ENCODE peak calls at places on chromosomes 16 and 17, in five cellular contexts. H is IMR-90, X is mesenchymal stem cell, T is H1, F is mesendoderm. J is an unnamed sample.

GRCh38 chr17:36934144-36934758 is 3.0 kb upstream of the LHX1 start:
- DNase-seq in H (no peak), X (no peak), F (no peak), T (no peak), J (no peak)

GRCh38 chr17:32498362-32498761 is 11.6 kb downstream of the CDK5R1 start:
- DNase-seq in X (no peak), H (no peak), F (peak), T (no peak), J (no peak)

GRCh38 chr17:82611140-82612058 is 36.8 kb downstream of the WDR45B start:
- DNase-seq in X (peak), H (peak), T (no peak), F (no peak), J (no peak)

GRCh38 chr17:15384142-15384803 is 42.9 kb upstream of the TEKT3 start:
- DNase-seq in H (peak), X (peak), F (no peak), T (no peak), J (no peak)

GRCh38 chr17:37050905-37051304 is 102.2 kb downstream of the AATF start:
- DNase-seq in F (peak), T (no peak), H (peak), X (no peak), J (no peak)

GRCh38 chr16:66719246-66719645 is 22.7 kb upstream of the CMTM4 start:
- DNase-seq in F (no peak), X (no peak), T (no peak), H (no peak), J (no peak)

GRCh38 chr16:55515110-55515509 is 6.2 kb downstream of the LPCAT2 start:
- DNase-seq in T (no peak), X (peak), H (peak), F (no peak), J (no peak)

GRCh38 chr16:70253291-70254094 is 1.8 kb upstream of the EXOSC6 start:
- DNase-seq in X (peak), T (no peak), H (peak), F (peak), J (peak)

GRCh38 chr16:15907863-15908478 is 19.6 kb upstream of the CEP20 start:
- DNase-seq in T (peak), H (peak), X (peak), F (peak), J (peak)

GRCh38 chr17:46819906-46820351 is 1.4 kb upstream of the WNT3 start:
- DNase-seq in T (no peak), F (peak), X (no peak), H (no peak), J (no peak)

GRCh38 chr17:4327638-4328037 is 38.8 kb downstream of the UBE2G1 start:
- DNase-seq in F (no peak), X (peak), T (no peak), H (peak), J (no peak)

GRCh38 chr16:69706256-69706974 is 19.9 kb downstream of the NQO1 start:
- DNase-seq in T (no peak), X (no peak), H (no peak), F (no peak), J (no peak)

GRCh38 chr16:88087517-88087877 is 136.3 kb downstream of the BANP start:
- DNase-seq in X (no peak), F (no peak), T (no peak), H (no peak), J (no peak)

GRCh38 chr16:67661101-67661661 is 421 bp downstream of the PARD6A start:
- DNase-seq in X (peak), H (peak), F (peak), T (no peak), J (peak)

GRCh38 chr16:64089697-64090096 is 1032.2 kb downstream of the CDH11 start:
- DNase-seq in F (peak), H (peak), X (peak), T (no peak), J (peak)

GRCh38 chr17:39981207-39982068 is 831 bp downstream of the PSMD3 start:
- DNase-seq in X (peak), F (peak), H (no peak), T (no peak), J (no peak)
- H2BK15ac ChIP-seq in X (peak), F (no peak), H (no peak), T (peak), J (peak)

DNA sequence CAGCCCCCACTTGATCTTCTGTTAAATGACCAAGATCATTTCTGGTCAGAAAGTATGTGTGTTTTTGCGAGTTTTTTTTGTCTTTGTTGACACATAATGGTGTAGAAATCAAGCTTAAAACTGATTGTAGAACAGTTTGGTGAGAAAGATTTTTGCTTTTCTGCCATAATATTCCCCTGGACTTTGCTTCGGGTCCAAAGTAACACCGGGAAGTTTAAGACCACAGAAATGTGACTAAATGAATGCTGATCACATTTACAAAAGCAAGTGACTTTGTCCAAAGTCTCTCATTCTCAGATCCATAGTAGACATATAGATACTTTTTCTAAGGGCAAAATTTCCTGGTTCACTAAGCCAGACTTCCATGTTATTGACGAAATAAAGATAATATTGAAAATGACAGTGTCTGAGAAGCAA is 2.6 kb downstream of the FAM20A start:
- DNase-seq in T (no peak), X (no peak), H (no peak), F (no peak), J (no peak)
- H3K4me3 ChIP-seq in T (peak), X (peak), H (no peak), F (peak), J (no peak)

DNA sequence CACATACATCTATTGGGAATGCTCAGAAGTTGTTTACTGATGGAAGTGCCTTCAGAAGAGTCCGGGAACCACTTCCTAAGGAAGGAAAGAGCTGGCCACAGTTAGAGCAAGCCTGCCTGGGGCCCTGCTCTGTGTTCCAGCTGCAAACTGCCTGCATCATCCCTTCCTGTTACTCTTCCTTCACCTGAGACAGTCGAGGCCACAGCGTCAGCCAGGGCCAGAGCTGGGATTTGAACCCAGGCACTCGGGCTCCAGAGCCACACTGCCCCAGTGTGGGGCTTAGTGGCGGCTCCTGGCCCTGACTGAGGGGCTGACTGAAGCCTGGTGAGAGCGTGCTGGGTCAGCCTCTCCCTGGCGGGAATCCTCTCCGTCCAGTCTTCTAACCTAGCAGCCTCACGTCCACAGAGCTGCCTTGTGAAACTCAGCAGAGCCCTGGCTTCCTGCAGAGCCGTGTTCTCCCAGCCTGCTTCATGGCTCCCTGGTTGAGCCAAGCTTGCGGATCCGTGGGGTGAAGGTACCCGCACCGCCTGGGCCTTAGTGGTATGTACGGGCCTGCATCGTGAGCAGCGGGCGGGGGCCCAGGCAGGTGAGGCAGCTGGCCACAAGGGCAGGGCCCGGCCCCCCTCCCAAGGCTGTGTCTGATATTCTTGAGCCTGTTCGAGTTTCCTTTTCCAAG is 4.6 kb upstream of the C17orf99 start:
- DNase-seq in X (no peak), F (no peak), H (no peak), T (no peak), J (no peak)
- H2BK15ac ChIP-seq in X (no peak), F (no peak), H (no peak), T (no peak), J (peak)

GRCh38 chr17:34581446-34582184 is 2.2 kb downstream of the TMEM132E start:
- DNase-seq in X (no peak), H (no peak), T (no peak), F (peak), J (no peak)
- H3K4me3 ChIP-seq in X (no peak), H (no peak), T (peak), F (no peak), J (peak)

GRCh38 chr17:81513669-81514484 is 1.3 kb upstream of the ACTG1 start:
- DNase-seq in H (peak), T (no peak), F (peak), X (peak), J (peak)
- H2BK15ac ChIP-seq in H (peak), T (peak), F (no peak), X (peak), J (peak)

GRCh38 chr17:44124118-44124438 is 637 bp upstream of the HDAC5 start:
- DNase-seq in T (no peak), H (no peak), F (no peak), X (no peak), J (no peak)
- H3K4me3 ChIP-seq in T (peak), H (peak), F (peak), X (peak), J (peak)

GRCh38 chr16:28276301-28276700 is 16.0 kb upstream of the SBK1 start:
- DNase-seq in T (no peak), X (no peak), H (no peak), F (no peak), J (no peak)

GRCh38 chr16:28279006-28279405 is 13.3 kb upstream of the SBK1 start:
- DNase-seq in F (no peak), T (no peak), H (no peak), X (no peak), J (no peak)

GRCh38 chr16:28274676-28275075 is 17.6 kb upstream of the SBK1 start:
- DNase-seq in T (no peak), H (no peak), F (no peak), X (no peak), J (no peak)

GRCh38 chr16:28280881-28281836 is 11.2 kb upstream of the SBK1 start:
- DNase-seq in H (no peak), X (no peak), T (no peak), F (peak), J (no peak)

DNA sequence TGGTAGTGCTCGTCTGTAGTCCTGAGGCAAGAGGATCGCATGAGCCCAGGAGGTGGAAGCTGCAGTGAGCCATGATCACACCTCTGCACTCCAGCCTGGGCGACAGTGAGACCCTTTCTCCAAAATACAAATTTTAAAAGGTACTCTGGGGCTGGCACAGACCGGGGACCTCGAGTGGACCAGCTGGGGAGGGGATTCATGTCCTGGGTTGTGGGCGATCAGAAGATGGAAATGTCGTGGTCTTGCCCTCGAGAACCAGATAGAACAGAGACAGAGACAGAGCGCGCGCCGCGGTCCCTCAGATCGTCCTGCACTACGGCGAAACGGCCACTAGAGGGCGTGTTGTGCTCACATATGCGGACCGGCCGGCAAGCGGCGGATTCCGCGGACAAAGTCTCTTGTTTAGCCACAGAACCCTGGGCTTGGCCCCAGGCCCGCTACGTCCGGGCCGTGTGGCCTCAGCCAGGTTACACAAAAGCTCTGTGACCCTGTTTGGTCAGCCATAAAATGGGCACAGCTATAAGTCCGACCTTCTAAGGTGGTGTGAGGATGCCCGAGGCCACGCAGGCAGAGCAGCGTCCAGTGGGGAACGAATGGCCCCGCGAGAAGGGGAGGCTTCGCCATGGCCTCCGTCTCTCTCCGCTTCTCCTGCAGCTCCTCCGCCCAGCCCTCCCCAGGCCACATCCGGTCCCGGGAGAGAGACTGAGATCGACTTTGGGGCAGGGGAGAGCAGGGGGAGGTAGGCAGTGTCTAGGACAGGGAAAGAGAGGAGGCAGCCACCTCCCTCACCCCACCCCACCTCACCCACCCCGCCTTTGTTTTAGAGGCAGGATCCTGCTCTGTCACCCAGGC is 14.6 kb upstream of the SBK1 start:
- DNase-seq in T (peak), F (peak), H (peak), X (peak), J (peak)
- H2BK15ac ChIP-seq in T (peak), F (no peak), H (no peak), X (no peak), J (peak)

GRCh38 chr16:85583491-85584181 is 29.5 kb upstream of the GSE1 start:
- DNase-seq in T (peak), H (peak), F (no peak), X (peak), J (peak)
- H3K4me3 ChIP-seq in T (no peak), H (no peak), F (no peak), X (no peak), J (no peak)

DNA sequence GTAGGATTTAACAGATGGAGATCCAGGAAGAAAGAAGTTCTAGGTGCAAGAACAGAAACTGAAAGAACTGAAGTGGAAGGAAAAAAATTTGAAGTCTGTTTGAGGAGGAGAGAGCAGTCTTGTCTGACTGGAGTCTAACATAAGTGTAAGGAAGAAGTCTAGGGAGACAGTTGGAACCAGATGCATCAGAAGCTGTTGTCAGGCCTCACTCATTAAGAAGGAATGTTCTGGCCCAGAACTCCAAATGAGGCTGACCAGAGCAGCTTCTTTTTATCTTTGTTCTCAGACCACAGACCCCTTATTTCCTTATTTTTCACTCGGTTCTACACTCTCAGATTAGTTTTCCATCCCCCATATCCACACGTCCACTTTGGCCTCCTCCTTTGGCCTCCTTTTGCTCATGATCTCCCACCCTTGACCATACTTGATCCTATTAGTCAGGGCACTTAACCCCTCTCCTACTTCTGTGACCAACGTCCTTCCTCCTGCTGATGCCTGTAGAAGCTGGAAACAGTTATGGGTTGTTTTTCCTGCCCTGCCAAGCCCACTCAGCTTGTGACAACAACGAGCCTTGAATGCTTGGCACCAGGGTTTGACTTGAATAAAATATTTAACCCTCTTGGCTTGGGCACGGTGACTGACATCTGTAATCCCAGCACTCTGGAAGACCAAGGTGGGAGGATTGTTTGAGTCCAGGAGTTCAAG is 7.0 kb upstream of the MYH2 start:
- DNase-seq in F (no peak), H (no peak), T (no peak), X (peak), J (no peak)
- H2BK15ac ChIP-seq in F (no peak), H (no peak), T (no peak), X (no peak), J (no peak)

DNA sequence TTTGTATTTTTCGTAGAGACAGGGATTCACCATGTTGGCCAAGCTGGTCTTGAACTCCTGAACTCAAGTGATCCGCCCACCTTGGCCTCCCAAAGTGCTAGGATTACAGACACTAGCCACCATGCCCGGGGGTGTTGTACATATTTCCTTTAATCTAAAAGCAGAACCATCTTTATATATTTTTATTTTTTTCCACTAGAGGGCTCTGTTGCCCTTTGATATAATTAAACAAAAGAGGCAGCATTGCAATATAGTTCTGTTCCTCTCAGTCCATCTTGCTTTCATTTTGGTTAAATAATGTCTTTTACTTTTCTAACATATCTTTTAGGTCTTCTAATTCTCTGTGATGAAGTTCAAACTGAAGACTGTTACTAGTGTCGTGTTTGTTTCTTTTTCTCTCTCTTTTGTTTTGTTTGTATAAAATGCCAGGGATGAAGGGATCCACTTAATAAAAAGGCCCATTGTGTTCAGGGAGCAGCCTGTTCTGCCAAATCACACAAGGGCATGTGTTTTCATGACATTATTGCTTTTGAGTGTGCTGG is 23.4 kb downstream of the WWOX start:
- DNase-seq in T (no peak), F (peak), X (peak), H (peak), J (peak)
- H3K4me3 ChIP-seq in T (no peak), F (no peak), X (peak), H (no peak), J (no peak)